ENCODE peak calls at places on chromosomes 7 and 10, in five cellular contexts. D, M, I, A and F are unnamed samples. For H3K9me3, the result is how much of the 10 kb centered on the place peaks cover.

GRCh38 chr7:107725138-107725740 is 18.7 kb upstream of the CBLL1 start:
- DNase-seq in D (peak), M (no peak), I (peak), A (peak), F (no peak)

GRCh38 chr10:126041804-126042231 is 145.5 kb downstream of the FANK1 start:
- DNase-seq in D (peak), M (peak), I (no peak), A (peak), F (peak)

GRCh38 chr7:32062150-32062549 is 8.1 kb downstream of the PDE1C start:
- DNase-seq in D (peak), M (peak), I (no peak), A (peak), F (peak)

GRCh38 chr10:71880425-71881306 is 29.6 kb upstream of the PSAP start:
- DNase-seq in D (no peak), M (no peak), I (no peak), A (no peak), F (no peak)

GRCh38 chr10:90642650-90643049 is 215.2 kb downstream of the HTR7 start:
- DNase-seq in D (no peak), M (no peak), I (no peak), A (no peak), F (no peak)

GRCh38 chr10:287814-288213 is 152.6 kb downstream of the ZMYND11 start:
- DNase-seq in D (no peak), M (no peak), I (no peak), A (no peak), F (no peak)

GRCh38 chr7:9507281-9507680 is 1073.9 kb downstream of the NXPH1 start:
- DNase-seq in D (no peak), M (no peak), I (no peak), A (no peak), F (no peak)

GRCh38 chr10:36115364-36115763 is 473.3 kb upstream of the FZD8 start:
- DNase-seq in D (no peak), M (no peak), I (no peak), A (no peak), F (no peak)

GRCh38 chr7:34718867-34719266 is 60.8 kb downstream of the NPSR1 start:
- DNase-seq in D (no peak), M (no peak), I (no peak), A (no peak), F (no peak)

GRCh38 chr10:101644002-101644401 is 51.0 kb downstream of the FBXW4 start:
- DNase-seq in D (no peak), M (no peak), I (no peak), A (no peak), F (no peak)

GRCh38 chr7:127207246-127207645 is 45.5 kb downstream of the GRM8 start:
- DNase-seq in D (no peak), M (no peak), I (no peak), A (no peak), F (no peak)

GRCh38 chr10:119003572-119004289 is 25.8 kb upstream of the NANOS1 start:
- DNase-seq in D (no peak), M (no peak), I (no peak), A (no peak), F (no peak)

GRCh38 chr7:92723978-92724377 is 112.4 kb downstream of the CDK6 start:
- DNase-seq in D (no peak), M (no peak), I (no peak), A (peak), F (no peak)

GRCh38 chr10:114306116-114306973 is 67.3 kb downstream of the VWA2 start:
- DNase-seq in D (no peak), M (no peak), I (peak), A (no peak), F (no peak)

GRCh38 chr10:49426490-49427360 is 30.8 kb upstream of the DRGX start:
- DNase-seq in D (no peak), M (no peak), I (no peak), A (no peak), F (no peak)

GRCh38 chr7:100568936-100569844 is 4.5 kb downstream of the SAP25 start:
- DNase-seq in D (peak), M (peak), I (no peak), A (peak), F (peak)

GRCh38 chr7:88789480-88790064 is 6.0 kb downstream of the TEX47 start:
- DNase-seq in D (no peak), M (no peak), I (no peak), A (no peak), F (no peak)

GRCh38 chr7:46811529-46811928 is 770.4 kb downstream of the TNS3 start:
- DNase-seq in D (no peak), M (peak), I (peak), A (peak), F (no peak)

GRCh38 chr7:51313276-51314035 is 3.2 kb downstream of the COBL start:
- DNase-seq in D (no peak), M (no peak), I (no peak), A (no peak), F (no peak)

GRCh38 chr7:121330053-121330833 is 1.4 kb downstream of the WNT16 start:
- DNase-seq in D (no peak), M (no peak), I (no peak), A (no peak), F (no peak)

GRCh38 chr7:30531286-30531685 is 26.7 kb upstream of the GGCT start:
- DNase-seq in D (no peak), M (no peak), I (no peak), A (no peak), F (no peak)

GRCh38 chr7:17682586-17682985 is 257.7 kb downstream of the SNX13 start:
- DNase-seq in D (no peak), M (no peak), I (no peak), A (no peak), F (no peak)

GRCh38 chr10:20892011-20892585 is 5.0 kb downstream of the NEBL start:
- DNase-seq in D (no peak), M (peak), I (no peak), A (peak), F (no peak)

GRCh38 chr7:49094866-49095265 is 170.5 kb downstream of the CDC14C start:
- DNase-seq in D (no peak), M (no peak), I (no peak), A (no peak), F (no peak)

GRCh38 chr7:49102413-49102812 is 178.1 kb downstream of the CDC14C start:
- DNase-seq in D (no peak), M (no peak), I (no peak), A (no peak), F (no peak)

DNA sequence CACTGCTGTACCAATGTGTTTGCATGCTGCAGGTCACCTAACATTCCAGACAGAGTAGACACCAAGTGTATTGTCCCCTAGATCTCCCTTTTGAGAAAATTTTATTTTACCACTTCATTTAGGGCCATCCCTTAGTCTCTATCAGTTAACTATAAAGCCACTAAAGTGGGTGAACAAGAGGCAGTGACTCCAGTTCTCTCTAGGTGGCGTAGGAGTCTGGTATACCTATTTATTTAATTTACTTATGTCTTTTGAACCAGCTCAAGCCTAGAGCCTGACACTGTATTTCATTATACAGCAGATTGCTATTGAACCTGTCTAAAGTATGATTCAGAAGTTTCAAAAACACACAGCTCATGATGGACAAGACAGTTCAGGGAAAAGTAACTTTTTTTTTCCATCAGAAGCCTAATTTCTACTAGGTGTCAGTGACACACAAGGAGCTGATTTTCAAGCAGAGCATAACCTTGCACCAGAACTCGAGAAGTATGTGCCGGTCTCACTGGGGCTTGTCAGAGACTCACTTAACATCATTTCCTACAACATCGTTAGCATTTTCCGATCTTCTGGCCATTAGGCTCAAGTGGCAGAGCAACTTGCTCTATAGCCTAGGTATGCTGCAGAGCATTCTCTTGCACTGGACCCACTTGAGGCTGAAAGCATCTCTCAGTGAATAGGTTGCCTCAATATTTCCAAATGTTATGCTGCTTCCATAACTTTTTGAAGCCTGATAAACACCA is 175.4 kb downstream of the CDC14C start:
- DNase-seq in D (no peak), M (no peak), I (no peak), A (no peak), F (no peak)
- TF ChIP-seq CTCF in D (no peak), M (no peak), I (no peak), A (no peak), F (no peak)

GRCh38 chr10:62002753-62003152 is 101.3 kb downstream of the ARID5B start:
- DNase-seq in D (no peak), M (no peak), I (no peak), A (no peak), F (no peak)
- H3K4me3 ChIP-seq in D (no peak), M (no peak), I (no peak), A (no peak), F (no peak)

GRCh38 chr7:81776159-81776558 is 6.3 kb upstream of the HGF start:
- DNase-seq in D (no peak), M (no peak), I (no peak), A (no peak), F (no peak)

GRCh38 chr7:81776972-81777371 is 7.1 kb upstream of the HGF start:
- DNase-seq in D (no peak), M (no peak), I (no peak), A (no peak), F (no peak)

GRCh38 chr7:81770823-81771222 is 976 bp upstream of the HGF start:
- DNase-seq in D (no peak), M (no peak), I (no peak), A (no peak), F (no peak)

GRCh38 chr7:81775560-81775959 is 5.7 kb upstream of the HGF start:
- DNase-seq in D (no peak), M (no peak), I (no peak), A (no peak), F (no peak)

GRCh38 chr7:81774496-81774895 is 4.6 kb upstream of the HGF start:
- DNase-seq in D (no peak), M (no peak), I (no peak), A (no peak), F (no peak)
- H3K9me3 ChIP-seq in D (under half), M (under half), I (under half), A (under half), F (under half)

GRCh38 chr7:81235896-81236479 is 317.1 kb upstream of the SEMA3C start:
- DNase-seq in D (no peak), M (no peak), I (no peak), A (no peak), F (no peak)
- TF ChIP-seq CTCF in D (no peak), M (no peak), I (no peak), A (no peak), F (no peak)